ENCODE peak calls at places on chromosome 2, in ten cellular contexts. W, M, B, X, T, A, S, N, L and Q are unnamed samples.

GRCh38 chr2:25572638-25573037 is 100.7 kb downstream of the DTNB start:
- DNase-seq in L (no peak), N (no peak), B (no peak), A (no peak), T (no peak), S (no peak), X (no peak), W (no peak), M (no peak), Q (no peak)

GRCh38 chr2:105590780-105591660 is 153.7 kb upstream of the NCK2 start:
- DNase-seq in N (no peak), W (no peak), M (no peak), T (no peak), S (no peak), L (no peak), A (no peak), X (no peak), B (no peak), Q (no peak)

GRCh38 chr2:67660871-67661270 is 263.7 kb downstream of the ETAA1 start:
- DNase-seq in N (no peak), B (no peak), M (no peak), X (no peak), A (no peak), W (no peak), L (no peak), S (no peak), T (no peak), Q (no peak)

GRCh38 chr2:27636766-27637165 is 7.9 kb downstream of the GPN1 start:
- DNase-seq in S (no peak), N (no peak), M (no peak), W (no peak), X (no peak), T (no peak), A (no peak), B (peak), L (peak), Q (no peak)

GRCh38 chr2:32807662-32808061 is 139.1 kb upstream of the LTBP1 start:
- DNase-seq in X (no peak), B (no peak), T (no peak), L (no peak), M (no peak), N (no peak), A (no peak), W (no peak), S (no peak), Q (no peak)

GRCh38 chr2:217634871-217635270 is 367.9 kb downstream of the TNS1 start:
- DNase-seq in W (no peak), B (no peak), A (no peak), S (no peak), X (no peak), N (no peak), L (no peak), T (no peak), M (no peak), Q (no peak)

GRCh38 chr2:222866358-222866960 is 5.6 kb downstream of the ACSL3 start:
- DNase-seq in M (no peak), L (no peak), B (no peak), X (no peak), A (no peak), S (no peak), N (no peak), T (no peak), W (no peak), Q (no peak)

GRCh38 chr2:237096911-237097310 is 11.2 kb downstream of the COPS8 start:
- DNase-seq in T (no peak), B (no peak), A (no peak), N (no peak), L (no peak), S (no peak), W (no peak), M (peak), X (no peak), Q (no peak)

GRCh38 chr2:178208817-178209216 is 14.5 kb downstream of the OSBPL6 start:
- DNase-seq in A (no peak), X (no peak), W (no peak), M (peak), T (no peak), N (no peak), L (peak), B (no peak), S (no peak), Q (no peak)

GRCh38 chr2:1600191-1601063 is 143.9 kb downstream of the PXDN start:
- DNase-seq in X (no peak), T (peak), N (no peak), W (no peak), A (no peak), B (no peak), S (no peak), L (no peak), M (no peak), Q (no peak)

GRCh38 chr2:147600646-147601045 is 244.2 kb upstream of the ACVR2A start:
- DNase-seq in X (no peak), N (no peak), L (no peak), M (no peak), W (no peak), A (no peak), S (no peak), B (no peak), T (no peak), Q (no peak)

GRCh38 chr2:48673581-48673980 is 55.9 kb downstream of the GTF2A1L start:
- DNase-seq in M (no peak), A (no peak), X (no peak), B (no peak), L (no peak), N (no peak), W (no peak), T (no peak), S (no peak), Q (no peak)

GRCh38 chr2:163604941-163605555 is 130.8 kb downstream of the FIGN start:
- DNase-seq in B (no peak), N (no peak), M (peak), A (no peak), W (no peak), X (peak), T (no peak), S (no peak), L (no peak), Q (no peak)

GRCh38 chr2:149902104-149902503 is 314.5 kb upstream of the MMADHC start:
- DNase-seq in S (no peak), A (no peak), N (no peak), X (no peak), L (no peak), M (peak), T (no peak), W (no peak), B (no peak), Q (no peak)

GRCh38 chr2:73611867-73612266 is 30.4 kb downstream of the NAT8 start:
- DNase-seq in B (no peak), L (no peak), W (no peak), T (no peak), M (no peak), X (no peak), A (no peak), N (no peak), S (no peak), Q (no peak)

GRCh38 chr2:84908948-84909713 is 3.7 kb downstream of the TMSB10 start:
- DNase-seq in L (no peak), T (no peak), B (peak), W (peak), A (no peak), N (no peak), S (peak), X (no peak), M (no peak), Q (no peak)

GRCh38 chr2:62250239-62250638 is 54.3 kb downstream of the B3GNT2 start:
- DNase-seq in B (no peak), L (no peak), S (no peak), X (no peak), N (no peak), T (no peak), A (no peak), W (no peak), M (no peak), Q (no peak)

GRCh38 chr2:16604236-16604635 is 61.4 kb downstream of the CYRIA start:
- DNase-seq in X (no peak), T (no peak), N (no peak), B (no peak), L (no peak), W (no peak), S (no peak), A (no peak), M (no peak), Q (no peak)

GRCh38 chr2:101464841-101465240 is 10.1 kb downstream of the RFX8 start:
- DNase-seq in W (no peak), B (no peak), X (no peak), N (no peak), L (no peak), T (no peak), S (no peak), M (peak), A (no peak), Q (no peak)

GRCh38 chr2:19899853-19900525 is 1.8 kb downstream of the TTC32 start:
- DNase-seq in W (no peak), B (no peak), M (no peak), T (no peak), X (no peak), S (no peak), N (no peak), L (no peak), A (no peak), Q (no peak)

GRCh38 chr2:215280326-215280725 is 31.5 kb upstream of the ATIC start:
- DNase-seq in N (no peak), W (no peak), M (peak), A (no peak), S (no peak), B (no peak), X (no peak), T (no peak), L (peak), Q (no peak)

GRCh38 chr2:58541511-58541910 is 300.4 kb upstream of the FANCL start:
- DNase-seq in W (no peak), T (no peak), B (no peak), N (no peak), M (no peak), X (no peak), S (no peak), A (no peak), L (no peak), Q (no peak)

GRCh38 chr2:151833984-151834383 is 5.8 kb upstream of the ARL5A start:
- DNase-seq in M (no peak), N (no peak), T (no peak), X (no peak), A (no peak), S (no peak), L (no peak), B (no peak), W (no peak), Q (no peak)

GRCh38 chr2:190889175-190889943 is 8.7 kb downstream of the GLS start:
- DNase-seq in X (no peak), S (no peak), L (no peak), T (no peak), A (no peak), W (no peak), B (no peak), M (no peak), N (no peak), Q (no peak)

GRCh38 chr2:227479865-227480475 is 8.0 kb downstream of the AGFG1 start:
- DNase-seq in S (no peak), N (no peak), T (no peak), X (no peak), A (no peak), W (no peak), L (peak), M (peak), B (no peak), Q (no peak)

GRCh38 chr2:239947361-239948045 is 77.6 kb downstream of the NDUFA10 start:
- DNase-seq in M (no peak), N (no peak), T (peak), X (no peak), L (no peak), B (peak), A (no peak), S (no peak), W (no peak), Q (no peak)

GRCh38 chr2:102318437-102318836 is 7.1 kb downstream of the IL1RL1 start:
- DNase-seq in M (no peak), W (no peak), S (no peak), N (no peak), A (no peak), B (no peak), X (no peak), T (no peak), L (no peak), Q (no peak)

GRCh38 chr2:40213071-40213470 is 238.8 kb downstream of the SLC8A1 start:
- DNase-seq in A (no peak), S (no peak), W (no peak), X (no peak), T (no peak), N (no peak), B (no peak), M (peak), L (no peak), Q (no peak)

GRCh38 chr2:231926761-231927565 is 767 bp upstream of the NPPC start:
- DNase-seq in A (peak), M (peak), L (peak), S (no peak), W (no peak), N (no peak), B (peak), T (peak), X (no peak), Q (no peak)